ENCODE peak calls at places on chromosomes 4 and X, in nine cellular contexts. H is tibial nerve, I is kidney epithelial cell, C is heart right ventricle, R is MM.1S, K is tibial artery, Z is NB4, S is neuronal stem cell, U is GM23338. Y is an unnamed sample.

GRCh38 chr4:175419120-175419774 is 392.8 kb downstream of the GPM6A start:
- DNase-seq in H (no peak), I (peak), C (no peak), R (no peak), K (no peak), Z (no peak), S (no peak), U (no peak), Y (no peak)

GRCh38 chrX:45007598-45007997 is 134.6 kb downstream of the KDM6A start:
- DNase-seq in H (no peak), I (no peak), C (no peak), R (no peak), K (no peak), Z (no peak), S (no peak), U (no peak), Y (no peak)

GRCh38 chr4:37549003-37549402 is 137.2 kb downstream of the RELL1 start:
- DNase-seq in H (no peak), I (peak), C (no peak), R (no peak), K (no peak), Z (no peak), S (no peak), U (no peak), Y (no peak)

GRCh38 chr4:87785858-87786509 is 13.4 kb upstream of the IBSP start:
- DNase-seq in H (no peak), I (no peak), C (no peak), R (no peak), K (no peak), Z (no peak), S (no peak), U (no peak), Y (no peak)

GRCh38 chrX:16839852-16840460 is 30.2 kb downstream of the RBBP7 start:
- DNase-seq in H (no peak), I (no peak), C (no peak), R (no peak), K (no peak), Z (peak), S (no peak), U (no peak), Y (no peak)

GRCh38 chrX:47143894-47144625 is 442 bp downstream of the NDUFB11 start:
- DNase-seq in H (no peak), I (no peak), C (peak), R (peak), K (no peak), Z (no peak), S (no peak), U (peak), Y (no peak)

GRCh38 chr4:2579910-2580309 is 43.5 kb downstream of the FAM193A start:
- DNase-seq in H (no peak), I (no peak), C (no peak), R (no peak), K (no peak), Z (no peak), S (no peak), U (no peak), Y (no peak)

GRCh38 chrX:153900806-153901752 is 3.4 kb upstream of the AVPR2 start:
- DNase-seq in H (no peak), I (peak), C (peak), R (peak), K (peak), Z (peak), S (no peak), U (peak), Y (peak)

GRCh38 chrX:134868766-134869495 is 121.9 kb upstream of the SMIM10 start:
- DNase-seq in H (no peak), I (no peak), C (no peak), R (no peak), K (no peak), Z (no peak), S (no peak), U (no peak), Y (no peak)

GRCh38 chr4:41719417-41719816 is 29.1 kb downstream of the PHOX2B start:
- DNase-seq in H (no peak), I (no peak), C (no peak), R (no peak), K (no peak), Z (no peak), S (no peak), U (no peak), Y (no peak)

GRCh38 chr4:56755901-56756300 is 65.6 kb downstream of the SPINK2 start:
- DNase-seq in H (no peak), I (no peak), C (no peak), R (no peak), K (no peak), Z (no peak), S (no peak), U (no peak), Y (no peak)

GRCh38 chr4:37422102-37422501 is 177.6 kb downstream of the NWD2 start:
- DNase-seq in H (no peak), I (no peak), C (no peak), R (no peak), K (no peak), Z (no peak), S (no peak), U (no peak), Y (no peak)

GRCh38 chr4:173270312-173271027 is 63.7 kb downstream of the HMGB2 start:
- DNase-seq in H (no peak), I (no peak), C (peak), R (no peak), K (no peak), Z (no peak), S (no peak), U (no peak), Y (no peak)

GRCh38 chrX:104750146-104750699 is 184.2 kb downstream of the IL1RAPL2 start:
- DNase-seq in H (no peak), I (no peak), C (peak), R (no peak), K (no peak), Z (no peak), S (no peak), U (no peak), Y (no peak)

GRCh38 chrX:53320543-53321215 is 39.3 kb upstream of the IQSEC2 start:
- DNase-seq in H (no peak), I (no peak), C (no peak), R (no peak), K (no peak), Z (peak), S (no peak), U (peak), Y (no peak)

GRCh38 chr4:7909966-7910720 is 29.5 kb downstream of the AFAP1 start:
- DNase-seq in H (no peak), I (no peak), C (no peak), R (no peak), K (no peak), Z (no peak), S (no peak), U (no peak), Y (no peak)

GRCh38 chrX:43813898-43814297 is 68.4 kb downstream of the MAOB start:
- DNase-seq in H (no peak), I (no peak), C (no peak), R (no peak), K (no peak), Z (peak), S (peak), U (peak), Y (peak)

GRCh38 chr4:78747328-78747946 is 28.7 kb upstream of the BMP2K start:
- DNase-seq in H (no peak), I (no peak), C (no peak), R (no peak), K (no peak), Z (no peak), S (no peak), U (no peak), Y (no peak)

GRCh38 chr4:16642897-16643296 is 255.5 kb downstream of the LDB2 start:
- DNase-seq in H (no peak), I (no peak), C (no peak), R (peak), K (no peak), Z (no peak), S (no peak), U (no peak), Y (no peak)

GRCh38 chr4:102606846-102607440 is 105.8 kb downstream of the NFKB1 start:
- DNase-seq in H (no peak), I (no peak), C (no peak), R (no peak), K (no peak), Z (no peak), S (no peak), U (no peak), Y (no peak)

GRCh38 chr4:1192091-1192492 is 19.7 kb upstream of the SPON2 start:
- DNase-seq in H (peak), I (peak), C (peak), R (no peak), K (peak), Z (peak), S (no peak), U (no peak), Y (no peak)

GRCh38 chr4:139083533-139084424 is 68.2 kb downstream of the NOCT start:
- DNase-seq in H (peak), I (peak), C (peak), R (peak), K (peak), Z (peak), S (peak), U (peak), Y (peak)

GRCh38 chrX:15160558-15160957 is 109.3 kb downstream of the ASB9 start:
- DNase-seq in H (no peak), I (no peak), C (no peak), R (no peak), K (no peak), Z (no peak), S (no peak), U (no peak), Y (no peak)

GRCh38 chrX:53479295-53479694 is 45.1 kb upstream of the HSD17B10 start:
- DNase-seq in H (no peak), I (no peak), C (no peak), R (no peak), K (no peak), Z (peak), S (no peak), U (peak), Y (peak)

GRCh38 chr4:4969298-4969697 is 50.0 kb downstream of the CYTL1 start:
- DNase-seq in H (peak), I (no peak), C (no peak), R (no peak), K (peak), Z (no peak), S (no peak), U (no peak), Y (no peak)

GRCh38 chrX:83469551-83469950 is 38.5 kb upstream of the POU3F4 start:
- DNase-seq in H (no peak), I (no peak), C (no peak), R (peak), K (no peak), Z (peak), S (no peak), U (peak), Y (peak)

GRCh38 chr4:113141901-113142346 is 92.5 kb downstream of the ANK2 start:
- DNase-seq in H (no peak), I (peak), C (no peak), R (no peak), K (no peak), Z (no peak), S (no peak), U (no peak), Y (no peak)

GRCh38 chr4:164616961-164617360 is 137.0 kb upstream of the SMIM31 start:
- DNase-seq in H (no peak), I (no peak), C (no peak), R (no peak), K (no peak), Z (no peak), S (no peak), U (no peak), Y (no peak)

GRCh38 chr4:8919651-8920288 is 48.1 kb upstream of the HMX1 start:
- DNase-seq in H (no peak), I (no peak), C (no peak), R (no peak), K (peak), Z (peak), S (no peak), U (no peak), Y (no peak)

GRCh38 chr4:176781739-176782100 is 11.0 kb downstream of the VEGFC start:
- DNase-seq in H (no peak), I (no peak), C (no peak), R (no peak), K (no peak), Z (no peak), S (no peak), U (no peak), Y (no peak)

GRCh38 chr4:173138636-173139035 is 30.0 kb upstream of the GALNT7 start:
- DNase-seq in H (no peak), I (no peak), C (no peak), R (no peak), K (no peak), Z (no peak), S (no peak), U (no peak), Y (no peak)

GRCh38 chr4:40910706-40911105 is 161.0 kb downstream of the NSUN7 start:
- DNase-seq in H (no peak), I (no peak), C (no peak), R (no peak), K (no peak), Z (no peak), S (no peak), U (no peak), Y (no peak)

GRCh38 chr4:71713611-71714203 is 70.2 kb downstream of the GC start:
- DNase-seq in H (no peak), I (peak), C (peak), R (peak), K (no peak), Z (peak), S (no peak), U (peak), Y (peak)

GRCh38 chr4:39642885-39643550 is 4.4 kb upstream of the SMIM14 start:
- DNase-seq in H (no peak), I (no peak), C (no peak), R (no peak), K (no peak), Z (peak), S (no peak), U (no peak), Y (no peak)

GRCh38 chrX:108834036-108834435 is 97.7 kb upstream of the IRS4 start:
- DNase-seq in H (no peak), I (no peak), C (no peak), R (no peak), K (no peak), Z (no peak), S (no peak), U (no peak), Y (no peak)

GRCh38 chr4:52925531-52925968 is 63.4 kb downstream of the RASL11B start:
- DNase-seq in H (no peak), I (no peak), C (no peak), R (no peak), K (no peak), Z (peak), S (no peak), U (peak), Y (no peak)

GRCh38 chr4:158428242-158428641 is 93.4 kb upstream of the RXFP1 start:
- DNase-seq in H (no peak), I (no peak), C (no peak), R (no peak), K (no peak), Z (no peak), S (no peak), U (no peak), Y (no peak)

GRCh38 chr4:174198396-174199179 is 84.9 kb downstream of the FBXO8 start:
- DNase-seq in H (no peak), I (no peak), C (no peak), R (no peak), K (no peak), Z (no peak), S (no peak), U (no peak), Y (no peak)

GRCh38 chr4:10672379-10672778 is 12.2 kb downstream of the CLNK start:
- DNase-seq in H (no peak), I (no peak), C (no peak), R (no peak), K (no peak), Z (no peak), S (no peak), U (no peak), Y (no peak)

GRCh38 chr4:10670346-10670745 is 14.2 kb downstream of the CLNK start:
- DNase-seq in H (no peak), I (no peak), C (no peak), R (no peak), K (no peak), Z (no peak), S (no peak), U (no peak), Y (no peak)

GRCh38 chr4:10671750-10672149 is 12.8 kb downstream of the CLNK start:
- DNase-seq in H (no peak), I (no peak), C (no peak), R (peak), K (no peak), Z (no peak), S (no peak), U (no peak), Y (no peak)

GRCh38 chr4:10677796-10678497 is 6.6 kb downstream of the CLNK start:
- DNase-seq in H (no peak), I (no peak), C (no peak), R (no peak), K (no peak), Z (no peak), S (no peak), U (no peak), Y (no peak)

GRCh38 chr4:10673817-10674369 is 10.7 kb downstream of the CLNK start:
- DNase-seq in H (no peak), I (no peak), C (no peak), R (peak), K (no peak), Z (no peak), S (no peak), U (no peak), Y (no peak)
- H3K4me3 ChIP-seq in H (no peak), I (no peak), C (no peak), R (no peak), K (no peak), Z (no peak), S (no peak), U (no peak), Y (no peak)

DNA sequence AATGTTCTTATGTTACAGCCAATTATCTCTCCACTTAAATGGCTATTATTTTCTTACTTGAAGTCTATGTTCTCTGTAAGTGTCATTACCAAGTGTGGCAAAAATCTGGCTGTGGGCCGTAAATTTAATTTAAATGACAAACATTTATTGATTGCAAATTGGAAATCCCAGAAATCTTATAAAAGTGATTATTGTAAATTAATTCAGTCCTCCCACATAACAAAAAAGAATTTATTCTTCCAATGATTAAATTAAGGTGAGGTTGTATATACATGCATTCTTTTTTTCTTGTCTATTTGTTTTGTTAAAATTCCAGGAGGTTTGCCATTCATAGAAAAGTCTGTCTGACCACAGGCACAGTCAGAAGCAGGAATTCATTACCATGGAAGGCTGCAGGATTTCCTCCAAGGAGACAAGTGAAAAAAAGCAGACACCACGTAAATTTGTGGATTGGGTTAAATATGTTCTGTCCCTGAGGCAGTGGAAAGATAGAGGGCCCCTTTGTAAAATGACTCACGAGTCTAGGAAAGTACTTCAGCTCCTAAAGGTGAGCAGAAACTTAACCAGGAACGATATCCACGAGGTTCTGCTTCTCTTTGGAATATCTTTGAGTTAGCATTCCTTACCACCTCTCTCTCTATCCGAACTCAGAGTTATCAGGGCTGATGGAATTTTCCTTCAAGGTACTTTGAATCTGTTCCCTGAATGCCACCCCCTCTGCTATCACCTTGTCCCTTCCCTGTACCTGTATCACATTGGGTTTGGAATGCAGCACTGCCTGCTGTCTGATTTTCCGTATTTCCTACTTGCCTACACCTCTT is 10.7 kb downstream of the PPARGC1A start:
- DNase-seq in H (no peak), I (no peak), C (no peak), R (no peak), K (no peak), Z (no peak), S (no peak), U (peak), Y (no peak)
- H3K4me3 ChIP-seq in H (no peak), I (no peak), C (no peak), R (no peak), K (no peak), Z (no peak), S (no peak), U (no peak), Y (no peak)

DNA sequence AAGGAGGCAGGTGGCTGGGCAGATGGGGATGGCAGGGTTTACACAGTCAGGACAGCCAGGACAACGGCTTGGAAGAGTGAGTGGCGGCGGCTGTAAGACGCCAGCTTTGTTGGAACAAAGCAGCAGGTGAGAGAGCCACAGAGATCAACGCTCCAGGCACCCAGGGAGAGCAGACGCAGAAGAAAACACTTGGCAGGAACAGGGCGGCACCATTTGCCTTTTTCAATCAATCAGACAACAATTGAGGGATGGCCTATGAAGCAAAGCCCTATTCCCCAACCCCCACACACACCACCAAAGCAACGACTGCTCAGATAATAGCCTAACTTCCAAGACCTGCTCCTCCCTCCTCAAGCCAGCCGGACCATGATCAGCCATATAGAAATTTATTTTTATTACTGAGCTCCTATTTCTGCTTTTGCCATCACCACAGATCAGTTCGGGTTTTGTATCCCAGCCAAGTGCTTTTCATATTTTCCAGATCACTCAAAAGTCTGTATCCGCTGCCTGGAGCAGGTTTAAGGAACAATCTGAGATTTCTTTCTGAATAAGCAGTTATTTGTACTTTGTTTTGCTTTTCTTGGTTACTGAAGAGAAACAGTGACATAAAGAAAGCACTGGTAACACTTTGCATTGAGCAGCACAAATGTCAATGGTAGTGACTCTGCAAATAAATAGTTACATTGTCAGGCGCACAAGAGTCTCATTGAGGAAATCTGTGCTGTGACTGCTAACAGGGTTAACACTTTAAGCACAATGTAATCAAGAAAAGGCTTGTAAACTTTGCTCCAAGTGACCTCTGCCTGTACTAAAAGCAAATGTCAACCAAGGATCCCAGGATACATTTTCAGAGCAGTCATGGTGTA is 81.8 kb upstream of the RBPJ start:
- DNase-seq in H (no peak), I (no peak), C (peak), R (no peak), K (no peak), Z (no peak), S (peak), U (peak), Y (no peak)
- H3K4me3 ChIP-seq in H (no peak), I (no peak), C (no peak), R (no peak), K (peak), Z (no peak), S (peak), U (peak), Y (no peak)

GRCh38 chr4:148245015-148245414 is 197.2 kb downstream of the NR3C2 start:
- DNase-seq in H (no peak), I (no peak), C (no peak), R (no peak), K (no peak), Z (no peak), S (no peak), U (no peak), Y (no peak)
- H3K4me3 ChIP-seq in H (no peak), I (no peak), C (no peak), R (no peak), K (no peak), Z (no peak), S (no peak), U (no peak), Y (no peak)